ENCODE peak calls at places on chromosomes 11 and 22, in seven cellular contexts. J, I, T, E, K, W and Z are unnamed samples.

GRCh38 chr11:131807876-131808275 is 437.5 kb downstream of the NTM start:
- DNase-seq in J (no peak), I (no peak), K (no peak), E (no peak), W (no peak), T (no peak), Z (no peak)

GRCh38 chr22:32926600-32926999 is 125.1 kb downstream of the TIMP3 start:
- DNase-seq in T (peak), E (no peak), J (no peak), I (peak), W (peak), K (peak), Z (no peak)

GRCh38 chr11:36023922-36024321 is 80.1 kb downstream of the LDLRAD3 start:
- DNase-seq in J (no peak), E (no peak), T (peak), I (no peak), K (no peak), W (no peak), Z (no peak)

GRCh38 chr11:111001986-111002616 is 243.4 kb upstream of the POU2AF2 start:
- DNase-seq in E (no peak), W (no peak), I (no peak), K (no peak), T (peak), J (no peak), Z (no peak)

GRCh38 chr22:45305456-45306065 is 4.2 kb upstream of the FAM118A start:
- DNase-seq in K (no peak), I (no peak), E (no peak), W (no peak), J (no peak), T (no peak), Z (no peak)

GRCh38 chr11:59761985-59762384 is 6.8 kb downstream of the STX3 start:
- DNase-seq in E (no peak), W (no peak), I (no peak), J (no peak), K (no peak), T (no peak), Z (no peak)

GRCh38 chr11:27329867-27330632 is 33.0 kb downstream of the CCDC34 start:
- DNase-seq in W (no peak), E (no peak), J (no peak), K (no peak), T (no peak), I (no peak), Z (no peak)

GRCh38 chr22:21592422-21592821 is 24.9 kb downstream of the UBE2L3 start:
- DNase-seq in K (no peak), I (no peak), T (no peak), J (no peak), W (no peak), E (no peak), Z (no peak)

GRCh38 chr11:124670732-124671131 is 2.8 kb downstream of the SIAE start:
- DNase-seq in I (peak), T (peak), J (no peak), K (no peak), E (no peak), W (no peak), Z (no peak)

GRCh38 chr22:17706947-17707346 is 67.3 kb downstream of the BID start:
- DNase-seq in K (no peak), T (no peak), I (no peak), W (no peak), J (no peak), E (no peak), Z (no peak)

GRCh38 chr11:117759305-117759704 is 37.7 kb downstream of the DSCAML1 start:
- DNase-seq in W (peak), E (no peak), K (no peak), I (no peak), T (no peak), J (no peak), Z (no peak)

GRCh38 chr11:15236514-15236913 is 121.8 kb downstream of the INSC start:
- DNase-seq in J (no peak), T (no peak), E (no peak), W (no peak), I (no peak), K (no peak), Z (no peak)

GRCh38 chr11:35404397-35404775 is 15.0 kb downstream of the SLC1A2 start:
- DNase-seq in K (peak), I (peak), T (peak), W (peak), E (peak), J (no peak), Z (no peak)

GRCh38 chr11:17686185-17686980 is 33.0 kb upstream of the MYOD1 start:
- DNase-seq in K (no peak), W (peak), T (peak), I (no peak), E (no peak), J (no peak), Z (no peak)

GRCh38 chr11:77095551-77096490 is 6.8 kb upstream of the OMP start:
- DNase-seq in K (no peak), J (no peak), I (no peak), W (no peak), E (no peak), T (no peak), Z (no peak)

GRCh38 chr22:46966846-46967245 is 204.4 kb downstream of the TBC1D22A start:
- DNase-seq in W (no peak), K (no peak), J (no peak), I (no peak), T (no peak), E (no peak), Z (no peak)

GRCh38 chr11:84289381-84289906 is 1003.3 kb upstream of the CCDC90B start:
- DNase-seq in J (no peak), T (peak), K (no peak), I (no peak), E (no peak), W (no peak), Z (no peak)

GRCh38 chr22:29167032-29167911 is 38.4 kb upstream of the EMID1 start:
- DNase-seq in I (peak), E (no peak), W (no peak), J (no peak), K (no peak), T (no peak), Z (no peak)

GRCh38 chr11:2518983-2519340 is 74.2 kb downstream of the KCNQ1 start:
- DNase-seq in J (no peak), E (peak), I (no peak), T (no peak), W (no peak), K (no peak), Z (no peak)

GRCh38 chr11:27718346-27718852 is 18.1 kb upstream of the BDNF start:
- DNase-seq in K (peak), I (no peak), W (peak), T (peak), E (no peak), J (no peak), Z (no peak)

GRCh38 chr11:72103754-72104167 is 664 bp upstream of the LAMTOR1 start:
- DNase-seq in J (no peak), T (no peak), I (no peak), K (no peak), E (no peak), W (no peak), Z (no peak)

GRCh38 chr11:66845876-66846212 is 2.6 kb downstream of the RCE1 start:
- DNase-seq in E (no peak), K (no peak), T (no peak), I (no peak), J (no peak), W (no peak), Z (no peak)
- TF ChIP-seq CTCF in E (no peak), K (no peak), T (no peak), I (peak), J (no peak), W (no peak), Z (no peak)

GRCh38 chr11:98003606-98004371 is 1017.0 kb upstream of the CNTN5 start:
- DNase-seq in T (no peak), E (no peak), I (no peak), W (no peak), J (no peak), K (no peak), Z (no peak)
- TF ChIP-seq CTCF in T (no peak), E (no peak), I (no peak), W (no peak), J (no peak), K (no peak), Z (no peak)

DNA sequence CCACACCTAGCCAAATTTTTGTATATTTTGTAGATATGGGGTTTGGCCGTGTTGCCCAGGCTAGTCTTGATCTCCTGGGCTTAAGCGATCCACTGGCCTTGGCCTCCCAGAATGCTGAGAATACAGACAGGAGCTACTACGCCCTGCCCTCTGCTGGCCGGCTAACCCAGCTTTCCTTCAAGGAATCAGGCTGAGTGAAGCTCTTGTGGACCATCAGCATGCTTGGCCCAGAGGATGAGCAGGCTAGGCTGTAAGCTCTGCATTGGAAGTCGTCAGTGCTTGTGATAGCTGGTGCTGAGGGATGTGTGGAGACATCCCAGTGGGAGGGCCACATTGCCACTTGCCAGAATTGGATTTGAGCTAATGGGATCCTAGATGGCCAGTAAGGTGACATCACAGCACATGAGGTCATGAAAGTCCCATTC is 60.6 kb downstream of the MED15 start:
- DNase-seq in K (no peak), E (no peak), W (no peak), T (peak), I (no peak), J (no peak), Z (no peak)
- TF ChIP-seq CTCF in K (peak), E (no peak), W (no peak), T (peak), I (peak), J (peak), Z (no peak)

GRCh38 chr22:23555118-23555517 is 25.0 kb downstream of the IGLL1 start:
- DNase-seq in E (no peak), K (no peak), W (no peak), T (no peak), J (no peak), I (no peak), Z (no peak)
- TF ChIP-seq CTCF in E (no peak), K (no peak), W (no peak), T (no peak), J (no peak), I (no peak), Z (no peak)

GRCh38 chr11:94129505-94130335 is 1.1 kb downstream of the PANX1 start:
- DNase-seq in J (no peak), T (peak), W (no peak), K (no peak), I (peak), E (no peak), Z (no peak)

GRCh38 chr11:94128171-94128745 is 383 bp upstream of the PANX1 start:
- DNase-seq in K (no peak), T (no peak), E (no peak), J (no peak), I (no peak), W (peak), Z (no peak)

GRCh38 chr11:94127632-94128031 is 1.0 kb upstream of the PANX1 start:
- DNase-seq in K (no peak), J (no peak), W (no peak), E (no peak), I (no peak), T (no peak), Z (no peak)

GRCh38 chr11:94130589-94131362 is 2.1 kb downstream of the PANX1 start:
- DNase-seq in W (no peak), I (no peak), K (no peak), T (peak), J (no peak), E (peak), Z (no peak)

GRCh38 chr11:94128746-94129504 is at the start of gene PANX1:
- DNase-seq in J (peak), W (peak), E (peak), T (peak), I (peak), K (peak), Z (peak)
- TF ChIP-seq CTCF in J (no peak), W (no peak), E (no peak), T (no peak), I (no peak), K (no peak), Z (no peak)